ENCODE peak calls at places on chromosomes 13 and 19, in eight cellular contexts. One of them, this sample, is unnamed.

GRCh38 chr13:39317284-39317683 is 279.0 kb downstream of the NHLRC3 start:
- DNase-seq in OCI-LY7: no peak
- DNase-seq in MM.1S: no peak
- DNase-seq in GM23338: no peak
- DNase-seq in PC-3: peak; percentile 47
- DNase-seq in PC-9: no peak
- DNase-seq in SK-N-SH: no peak
- DNase-seq in HCT116: no peak
- DNase-seq in this sample: no peak

GRCh38 chr13:31209172-31209818 is 9.5 kb downstream of the B3GLCT start:
- DNase-seq in OCI-LY7: no peak
- DNase-seq in MM.1S: no peak
- DNase-seq in GM23338: peak; percentile 43
- DNase-seq in PC-3: no peak
- DNase-seq in PC-9: no peak
- DNase-seq in SK-N-SH: peak; percentile 83
- DNase-seq in HCT116: no peak
- DNase-seq in this sample: no peak

GRCh38 chr13:29934531-29935308 is 84.3 kb upstream of the UBL3 start:
- DNase-seq in OCI-LY7: no peak
- DNase-seq in MM.1S: no peak
- DNase-seq in GM23338: no peak
- DNase-seq in PC-3: peak; percentile 32
- DNase-seq in PC-9: no peak
- DNase-seq in SK-N-SH: no peak
- DNase-seq in HCT116: no peak
- DNase-seq in this sample: no peak

GRCh38 chr13:95676100-95676774 is 702 bp upstream of the DNAJC3 start:
- DNase-seq in OCI-LY7: peak; percentile 29
- DNase-seq in MM.1S: peak; percentile 32
- DNase-seq in GM23338: peak; percentile 77
- DNase-seq in PC-3: peak; percentile 37
- DNase-seq in PC-9: peak; percentile 17
- DNase-seq in SK-N-SH: no peak
- DNase-seq in HCT116: peak; percentile 22
- DNase-seq in this sample: peak; percentile 61

GRCh38 chr19:40225440-40226305 is 816 bp downstream of the CCNP start:
- DNase-seq in OCI-LY7: no peak
- DNase-seq in MM.1S: peak; percentile 21
- DNase-seq in GM23338: peak; percentile 54
- DNase-seq in PC-3: no peak
- DNase-seq in PC-9: no peak
- DNase-seq in SK-N-SH: no peak
- DNase-seq in HCT116: no peak
- DNase-seq in this sample: peak; percentile 46

GRCh38 chr13:114045113-114045735 is 71.3 kb upstream of the C13orf46 start:
- DNase-seq in OCI-LY7: no peak
- DNase-seq in MM.1S: no peak
- DNase-seq in GM23338: no peak
- DNase-seq in PC-3: no peak
- DNase-seq in PC-9: no peak
- DNase-seq in SK-N-SH: no peak
- DNase-seq in HCT116: no peak
- DNase-seq in this sample: no peak

GRCh38 chr19:23343434-23344010 is 51.7 kb downstream of the ZNF91 start:
- DNase-seq in OCI-LY7: peak; percentile 25
- DNase-seq in MM.1S: no peak
- DNase-seq in GM23338: no peak
- DNase-seq in PC-3: peak; percentile 25
- DNase-seq in PC-9: no peak
- DNase-seq in SK-N-SH: no peak
- DNase-seq in HCT116: no peak
- DNase-seq in this sample: no peak

GRCh38 chr13:90089051-90089450 is 1258.4 kb upstream of the MIR17HG start:
- DNase-seq in OCI-LY7: no peak
- DNase-seq in MM.1S: no peak
- DNase-seq in GM23338: no peak
- DNase-seq in PC-3: no peak
- DNase-seq in PC-9: no peak
- DNase-seq in SK-N-SH: no peak
- DNase-seq in HCT116: no peak
- DNase-seq in this sample: no peak

GRCh38 chr19:4969772-4970531 is 1.0 kb downstream of the KDM4B start:
- DNase-seq in OCI-LY7: peak; percentile 43
- DNase-seq in MM.1S: peak; percentile 26
- DNase-seq in GM23338: peak; percentile 32
- DNase-seq in PC-3: peak; percentile 51
- DNase-seq in PC-9: no peak
- DNase-seq in SK-N-SH: peak; percentile 47
- DNase-seq in HCT116: no peak
- DNase-seq in this sample: peak; percentile 68

GRCh38 chr19:57395710-57396109 is 6.1 kb downstream of the ZNF548 start:
- DNase-seq in OCI-LY7: no peak
- DNase-seq in MM.1S: no peak
- DNase-seq in GM23338: no peak
- DNase-seq in PC-3: no peak
- DNase-seq in PC-9: no peak
- DNase-seq in SK-N-SH: no peak
- DNase-seq in HCT116: no peak
- DNase-seq in this sample: no peak

GRCh38 chr13:105979586-105979985 is 555.9 kb downstream of the EFNB2 start:
- DNase-seq in OCI-LY7: no peak
- DNase-seq in MM.1S: no peak
- DNase-seq in GM23338: no peak
- DNase-seq in PC-3: peak; percentile 59
- DNase-seq in PC-9: no peak
- DNase-seq in SK-N-SH: no peak
- DNase-seq in HCT116: no peak
- DNase-seq in this sample: no peak

GRCh38 chr19:52343548-52343947 is 7.5 kb downstream of the ZNF610 start:
- DNase-seq in OCI-LY7: peak; percentile 79
- DNase-seq in MM.1S: peak; percentile 15
- DNase-seq in GM23338: peak; percentile 90
- DNase-seq in PC-3: peak; percentile 8
- DNase-seq in PC-9: peak; percentile 16
- DNase-seq in SK-N-SH: peak; percentile 74
- DNase-seq in HCT116: peak; percentile 23
- DNase-seq in this sample: peak; percentile 90

GRCh38 chr13:69580255-69580654 is 527.4 kb upstream of the ATXN8OS start:
- DNase-seq in OCI-LY7: no peak
- DNase-seq in MM.1S: no peak
- DNase-seq in GM23338: peak; percentile 28
- DNase-seq in PC-3: peak; percentile 1
- DNase-seq in PC-9: no peak
- DNase-seq in SK-N-SH: no peak
- DNase-seq in HCT116: no peak
- DNase-seq in this sample: no peak

GRCh38 chr13:30481241-30481760 is 15.6 kb upstream of the HMGB1 start:
- DNase-seq in OCI-LY7: no peak
- DNase-seq in MM.1S: no peak
- DNase-seq in GM23338: no peak
- DNase-seq in PC-3: no peak
- DNase-seq in PC-9: peak; percentile 54
- DNase-seq in SK-N-SH: no peak
- DNase-seq in HCT116: no peak
- DNase-seq in this sample: no peak

DNA sequence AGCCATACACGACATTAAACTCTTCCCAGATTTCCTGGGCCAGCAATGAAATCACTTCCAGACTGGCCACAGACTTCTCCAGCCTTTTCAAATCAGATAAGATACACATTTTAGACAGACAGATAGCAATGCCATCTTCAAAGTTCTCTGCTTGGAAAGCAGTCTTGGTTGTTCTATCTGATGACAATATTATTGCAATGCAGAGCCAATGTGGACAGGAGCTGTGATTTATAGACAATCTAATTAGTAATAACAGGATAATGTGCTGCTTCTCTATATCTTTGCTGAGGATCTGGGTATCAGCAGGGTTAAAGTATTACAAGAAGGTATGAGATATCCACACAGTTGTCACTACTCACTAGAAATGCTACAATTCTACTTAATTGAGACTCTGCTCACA is 69.1 kb downstream of the COL4A1 start:
- DNase-seq in OCI-LY7: no peak
- DNase-seq in MM.1S: no peak
- DNase-seq in GM23338: no peak
- DNase-seq in PC-3: no peak
- DNase-seq in PC-9: no peak
- DNase-seq in SK-N-SH: peak; percentile 42
- DNase-seq in HCT116: no peak
- DNase-seq in this sample: no peak
- H3K9me2 ChIP-seq in OCI-LY7: no peaks in the 10 kb centered on the region
- H3K9me2 ChIP-seq in MM.1S: no peaks in the 10 kb centered on the region
- H3K9me2 ChIP-seq in GM23338: no peaks in the 10 kb centered on the region
- H3K9me2 ChIP-seq in PC-3: no peaks in the 10 kb centered on the region
- H3K9me2 ChIP-seq in PC-9: no peaks in the 10 kb centered on the region
- H3K9me2 ChIP-seq in SK-N-SH: no peaks in the 10 kb centered on the region
- H3K9me2 ChIP-seq in HCT116: no peaks in the 10 kb centered on the region
- H3K9me2 ChIP-seq in this sample: no peaks in the 10 kb centered on the region

DNA sequence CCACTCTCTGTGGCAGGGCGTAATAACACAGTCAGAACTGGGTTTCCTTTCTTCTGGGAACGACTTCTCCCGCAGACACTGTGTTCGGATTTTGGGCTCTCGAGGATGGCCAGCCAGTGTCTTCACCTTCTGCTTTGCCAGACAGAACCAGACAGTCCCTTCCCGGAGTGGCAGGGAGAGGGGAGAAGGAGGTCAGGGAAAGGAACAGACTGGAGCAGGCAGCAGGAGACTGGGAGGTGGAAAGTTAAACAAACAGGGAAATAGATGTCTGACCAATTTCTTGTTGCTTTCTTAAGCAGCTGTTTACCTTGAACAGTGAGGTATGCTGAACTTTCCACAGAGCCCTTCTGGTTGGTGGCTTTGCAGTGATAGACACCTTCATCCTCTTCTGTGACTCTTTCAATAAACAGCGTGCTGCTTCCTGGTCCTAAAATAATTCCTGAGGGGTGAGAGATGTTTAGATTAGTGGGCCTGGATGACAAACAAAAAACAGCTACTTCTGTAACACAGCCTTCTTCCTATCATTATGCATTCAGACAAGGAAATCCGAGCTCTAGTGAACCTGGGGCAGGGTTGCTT is 137.6 kb downstream of the FLT1 start:
- DNase-seq in OCI-LY7: no peak
- DNase-seq in MM.1S: no peak
- DNase-seq in GM23338: no peak
- DNase-seq in PC-3: peak; percentile 5
- DNase-seq in PC-9: no peak
- DNase-seq in SK-N-SH: no peak
- DNase-seq in HCT116: no peak
- DNase-seq in this sample: no peak
- H2AFZ ChIP-seq in OCI-LY7: no peak overlapping the region
- H2AFZ ChIP-seq in MM.1S: no peak overlapping the region
- H2AFZ ChIP-seq in GM23338: no peak overlapping the region
- H2AFZ ChIP-seq in PC-3: no peak overlapping the region
- H2AFZ ChIP-seq in PC-9: no peak overlapping the region
- H2AFZ ChIP-seq in SK-N-SH: no peak overlapping the region
- H2AFZ ChIP-seq in HCT116: no peak overlapping the region
- H2AFZ ChIP-seq in this sample: no peak overlapping the region

DNA sequence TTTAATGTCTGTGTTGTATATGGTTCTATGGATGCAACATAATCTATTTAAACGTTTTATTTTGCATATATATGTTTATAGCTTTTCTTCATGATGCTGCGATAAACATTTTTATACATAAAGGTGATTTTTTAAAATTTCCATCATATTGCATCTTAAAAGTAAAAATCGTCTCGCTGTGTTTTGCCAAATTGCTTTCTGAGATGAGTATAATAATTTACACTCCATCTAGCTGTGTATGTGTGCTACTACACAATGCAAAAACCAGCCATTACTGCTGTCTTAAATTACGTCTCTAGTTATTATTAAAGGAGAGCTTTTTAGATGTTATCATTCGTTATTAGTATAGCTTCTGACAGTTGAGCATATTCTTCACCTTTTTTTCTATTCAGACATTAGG is 37.2 kb downstream of the METTL21C start:
- DNase-seq in OCI-LY7: no peak
- DNase-seq in MM.1S: no peak
- DNase-seq in GM23338: no peak
- DNase-seq in PC-3: no peak
- DNase-seq in PC-9: no peak
- DNase-seq in SK-N-SH: no peak
- DNase-seq in HCT116: no peak
- DNase-seq in this sample: no peak
- H3K9me2 ChIP-seq in OCI-LY7: no peaks in the 10 kb centered on the region
- H3K9me2 ChIP-seq in MM.1S: no peaks in the 10 kb centered on the region
- H3K9me2 ChIP-seq in GM23338: no peaks in the 10 kb centered on the region
- H3K9me2 ChIP-seq in PC-3: no peaks in the 10 kb centered on the region
- H3K9me2 ChIP-seq in PC-9: no peaks in the 10 kb centered on the region
- H3K9me2 ChIP-seq in SK-N-SH: no peaks in the 10 kb centered on the region
- H3K9me2 ChIP-seq in HCT116: no peaks in the 10 kb centered on the region
- H3K9me2 ChIP-seq in this sample: no peaks in the 10 kb centered on the region

GRCh38 chr19:13052447-13053232 is 50.0 kb downstream of the LYL1 start:
- DNase-seq in OCI-LY7: no peak
- DNase-seq in MM.1S: no peak
- DNase-seq in GM23338: no peak
- DNase-seq in PC-3: no peak
- DNase-seq in PC-9: no peak
- DNase-seq in SK-N-SH: no peak
- DNase-seq in HCT116: no peak
- DNase-seq in this sample: no peak

GRCh38 chr19:13053238-13053637 is 49.4 kb downstream of the LYL1 start:
- DNase-seq in OCI-LY7: no peak
- DNase-seq in MM.1S: no peak
- DNase-seq in GM23338: no peak
- DNase-seq in PC-3: no peak
- DNase-seq in PC-9: no peak
- DNase-seq in SK-N-SH: no peak
- DNase-seq in HCT116: no peak
- DNase-seq in this sample: no peak

GRCh38 chr19:13050274-13050673 is 52.4 kb downstream of the LYL1 start:
- DNase-seq in OCI-LY7: no peak
- DNase-seq in MM.1S: no peak
- DNase-seq in GM23338: no peak
- DNase-seq in PC-3: no peak
- DNase-seq in PC-9: no peak
- DNase-seq in SK-N-SH: no peak
- DNase-seq in HCT116: no peak
- DNase-seq in this sample: no peak

GRCh38 chr19:13053761-13054604 is 48.7 kb downstream of the LYL1 start:
- DNase-seq in OCI-LY7: no peak
- DNase-seq in MM.1S: no peak
- DNase-seq in GM23338: peak; percentile 50
- DNase-seq in PC-3: peak; percentile 99
- DNase-seq in PC-9: peak; percentile 93
- DNase-seq in SK-N-SH: peak; percentile 73
- DNase-seq in HCT116: peak; percentile 80
- DNase-seq in this sample: no peak

DNA sequence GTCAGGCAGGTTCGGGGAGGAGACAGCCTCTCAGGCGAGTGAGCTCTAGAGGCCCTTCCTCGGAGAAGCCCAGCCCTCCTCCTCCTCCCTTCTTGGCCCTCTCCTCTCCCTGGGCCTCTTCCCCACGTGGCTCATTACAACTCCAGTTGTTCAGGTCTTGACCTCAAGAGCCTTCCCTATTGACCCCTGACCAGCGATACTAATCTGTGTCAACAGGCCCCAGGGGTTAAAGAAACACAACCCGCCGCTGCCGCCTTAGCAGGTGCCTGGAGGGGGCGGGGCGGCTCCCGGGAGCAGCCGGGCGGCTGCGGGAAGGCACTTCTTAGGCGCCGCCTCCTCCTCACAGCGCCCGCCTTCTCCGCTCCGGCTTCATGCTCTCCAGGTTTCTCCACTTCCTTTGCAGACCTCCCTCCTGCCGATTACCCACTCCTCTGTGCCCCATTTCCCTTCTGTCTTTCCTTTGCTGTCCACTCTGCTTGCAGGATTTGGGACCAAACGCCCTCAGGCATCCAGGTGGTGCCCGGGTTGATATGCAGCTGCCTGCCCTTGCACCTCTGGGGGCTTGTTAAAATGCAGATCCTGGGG is 51.0 kb downstream of the LYL1 start:
- DNase-seq in OCI-LY7: no peak
- DNase-seq in MM.1S: peak; percentile 57
- DNase-seq in GM23338: peak; percentile 95
- DNase-seq in PC-3: peak; percentile 84
- DNase-seq in PC-9: peak; percentile 93
- DNase-seq in SK-N-SH: no peak
- DNase-seq in HCT116: no peak
- DNase-seq in this sample: no peak
- H2AFZ ChIP-seq in OCI-LY7: no peak overlapping the region
- H2AFZ ChIP-seq in MM.1S: peak overlapping the region; percentile 56
- H2AFZ ChIP-seq in GM23338: no peak overlapping the region
- H2AFZ ChIP-seq in PC-3: peak overlapping the region; percentile 31
- H2AFZ ChIP-seq in PC-9: no peak overlapping the region
- H2AFZ ChIP-seq in SK-N-SH: no peak overlapping the region
- H2AFZ ChIP-seq in HCT116: no peak overlapping the region
- H2AFZ ChIP-seq in this sample: no peak overlapping the region

This sample was measured in Karpas-422.